ENCODE peak calls at places on chromosomes 12 and 14, in six cellular contexts. Q, K, N, Z, F and V are unnamed samples. For H3K27me3, the result is how much of the 10 kb centered on the place peaks cover.

GRCh38 chr12:121796855-121797751 is 3.6 kb upstream of the RHOF start:
- DNase-seq in K (peak), Z (no peak), F (peak), Q (no peak), N (peak), V (peak)

GRCh38 chr12:68367903-68368302 is 35.7 kb upstream of the MDM1 start:
- DNase-seq in F (no peak), Z (no peak), N (no peak), Q (no peak), K (no peak), V (no peak)

GRCh38 chr12:47850153-47851084 is 30.7 kb upstream of the HDAC7 start:
- DNase-seq in N (no peak), K (no peak), F (no peak), Q (no peak), Z (no peak), V (no peak)

GRCh38 chr14:20998674-20999366 is at the start of gene SLC39A2:
- DNase-seq in Q (no peak), N (no peak), F (peak), Z (no peak), K (no peak), V (peak)

GRCh38 chr14:100341301-100342031 is 18.3 kb downstream of the SLC25A47 start:
- DNase-seq in K (peak), N (peak), F (peak), Z (peak), Q (peak), V (peak)

GRCh38 chr12:69056743-69057515 is 124.0 kb upstream of the CPM start:
- DNase-seq in N (no peak), K (no peak), F (no peak), Q (no peak), Z (no peak), V (no peak)

GRCh38 chr12:3129301-3130052 is 52.3 kb downstream of the TSPAN9 start:
- DNase-seq in K (peak), Q (peak), F (no peak), Z (no peak), N (no peak), V (no peak)

GRCh38 chr14:75328575-75328974 is 49.9 kb downstream of the FOS start:
- DNase-seq in K (no peak), Q (no peak), Z (no peak), F (no peak), N (no peak), V (no peak)

GRCh38 chr12:114483996-114484395 is 78.1 kb upstream of the TBX5 start:
- DNase-seq in F (no peak), K (no peak), Z (no peak), Q (no peak), N (no peak), V (no peak)

GRCh38 chr12:114478891-114479290 is 72.9 kb upstream of the TBX5 start:
- DNase-seq in Q (no peak), K (no peak), N (no peak), F (no peak), Z (no peak), V (no peak)

GRCh38 chr12:114479831-114480230 is 73.9 kb upstream of the TBX5 start:
- DNase-seq in N (no peak), Z (no peak), F (no peak), K (no peak), Q (no peak), V (no peak)

GRCh38 chr12:114481200-114481535 is 75.2 kb upstream of the TBX5 start:
- DNase-seq in Z (no peak), K (no peak), Q (no peak), N (no peak), F (no peak), V (no peak)

GRCh38 chr12:114480309-114481199 is 74.6 kb upstream of the TBX5 start:
- DNase-seq in K (no peak), N (no peak), Z (no peak), F (no peak), Q (no peak), V (no peak)
- H3K27me3 ChIP-seq in K (under half), N (half or more), Z (under half), F (half or more), Q (under half), V (under half)

GRCh38 chr12:114447274-114447716 is 41.4 kb upstream of the TBX5 start:
- DNase-seq in Z (no peak), F (no peak), Q (no peak), N (no peak), K (no peak), V (no peak)
- H3K27me3 ChIP-seq in Z (under half), F (half or more), Q (under half), N (half or more), K (under half), V (under half)

GRCh38 chr12:1846421-1847405 is 26.3 kb downstream of the LRTM2 start:
- DNase-seq in Q (no peak), F (no peak), K (no peak), N (no peak), Z (no peak), V (no peak)

GRCh38 chr12:1845010-1845409 is 24.6 kb downstream of the LRTM2 start:
- DNase-seq in F (no peak), K (no peak), Q (no peak), N (no peak), Z (no peak), V (no peak)

GRCh38 chr12:1845427-1845826 is 25.1 kb downstream of the LRTM2 start:
- DNase-seq in F (no peak), Q (no peak), K (no peak), Z (no peak), N (no peak), V (no peak)

GRCh38 chr12:1847411-1847810 is 27.0 kb downstream of the LRTM2 start:
- DNase-seq in F (no peak), Q (no peak), Z (no peak), K (no peak), N (no peak), V (no peak)

DNA sequence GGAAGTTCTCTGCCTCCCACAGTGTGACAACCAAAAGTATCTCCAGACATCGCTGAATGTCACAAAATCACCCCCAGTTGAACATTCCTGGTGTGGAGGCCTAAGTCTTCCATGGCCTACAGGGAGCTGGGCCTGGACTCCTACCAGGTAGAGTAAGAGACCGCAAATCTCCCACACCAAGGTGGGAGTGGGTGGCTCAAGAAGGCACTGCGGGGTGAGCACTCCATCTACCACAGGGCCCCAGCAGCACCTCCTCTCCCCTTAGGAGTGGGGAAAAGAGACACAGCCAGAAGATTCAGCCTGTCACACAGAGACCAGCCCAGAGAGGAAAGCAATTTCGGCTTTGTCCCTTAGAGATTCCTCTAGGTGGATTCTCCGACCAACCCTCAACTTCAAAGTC is 25.5 kb downstream of the LRTM2 start:
- DNase-seq in N (no peak), K (no peak), Z (no peak), Q (no peak), F (no peak), V (no peak)
- H3K27me3 ChIP-seq in N (under half), K (under half), Z (under half), Q (under half), F (under half), V (under half)

GRCh38 chr12:103600967-103601728 is 14.1 kb downstream of the STAB2 start:
- DNase-seq in Z (no peak), F (no peak), Q (no peak), N (no peak), K (no peak), V (no peak)

GRCh38 chr12:103596981-103597380 is 9.9 kb downstream of the STAB2 start:
- DNase-seq in K (no peak), N (no peak), F (no peak), Z (no peak), Q (no peak), V (no peak)

DNA sequence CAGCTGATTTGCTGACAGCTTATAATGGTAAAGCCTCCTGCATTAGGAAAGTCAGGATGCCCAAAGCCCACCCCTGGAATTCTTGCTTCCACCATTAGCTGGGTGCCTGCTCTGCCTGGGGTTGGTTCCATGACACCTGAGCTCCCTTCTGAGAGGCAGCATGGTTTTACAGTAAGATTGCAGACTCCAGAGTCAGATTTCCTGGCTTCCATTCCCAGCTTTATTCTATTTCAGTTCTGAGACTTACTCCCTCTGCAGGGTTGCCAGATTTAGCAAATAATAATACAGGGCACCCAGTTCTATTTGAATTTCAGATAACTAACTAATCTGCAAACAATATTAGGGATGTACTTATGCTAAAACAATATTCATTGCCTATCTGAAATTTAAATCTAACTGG is 12.2 kb downstream of the STAB2 start:
- DNase-seq in Z (no peak), F (no peak), N (no peak), Q (no peak), K (no peak), V (no peak)
- H3K27me3 ChIP-seq in Z (under half), F (half or more), N (under half), Q (under half), K (under half), V (under half)

GRCh38 chr12:114420553-114420952 is 14.6 kb upstream of the TBX5 start:
- DNase-seq in K (no peak), Z (no peak), F (no peak), Q (no peak), N (no peak), V (no peak)
- H3K27me3 ChIP-seq in K (under half), Z (under half), F (half or more), Q (under half), N (under half), V (under half)

DNA sequence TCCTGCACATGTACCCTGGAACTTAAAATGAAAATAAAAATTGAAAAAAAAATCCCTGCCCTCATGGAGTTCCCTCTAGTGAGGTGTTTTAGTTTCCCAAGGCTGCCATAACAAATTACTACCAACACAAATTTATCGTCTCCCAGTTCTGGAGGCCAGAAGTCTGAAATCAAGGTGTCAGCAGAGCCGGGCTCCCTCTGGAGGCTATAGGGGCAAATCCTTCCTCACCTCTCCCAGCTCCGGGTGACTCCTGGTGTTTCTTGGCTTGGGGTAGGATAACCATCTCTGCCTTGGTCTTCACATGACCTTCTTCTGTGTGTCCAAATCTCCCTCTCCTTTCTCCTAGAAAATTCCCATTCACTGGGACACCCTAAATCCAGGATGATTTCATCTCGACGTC is 50.1 kb downstream of the PLXNC1 start:
- DNase-seq in F (no peak), Z (no peak), K (no peak), Q (no peak), N (no peak), V (no peak)
- H3K27me3 ChIP-seq in F (under half), Z (under half), K (under half), Q (under half), N (under half), V (under half)

DNA sequence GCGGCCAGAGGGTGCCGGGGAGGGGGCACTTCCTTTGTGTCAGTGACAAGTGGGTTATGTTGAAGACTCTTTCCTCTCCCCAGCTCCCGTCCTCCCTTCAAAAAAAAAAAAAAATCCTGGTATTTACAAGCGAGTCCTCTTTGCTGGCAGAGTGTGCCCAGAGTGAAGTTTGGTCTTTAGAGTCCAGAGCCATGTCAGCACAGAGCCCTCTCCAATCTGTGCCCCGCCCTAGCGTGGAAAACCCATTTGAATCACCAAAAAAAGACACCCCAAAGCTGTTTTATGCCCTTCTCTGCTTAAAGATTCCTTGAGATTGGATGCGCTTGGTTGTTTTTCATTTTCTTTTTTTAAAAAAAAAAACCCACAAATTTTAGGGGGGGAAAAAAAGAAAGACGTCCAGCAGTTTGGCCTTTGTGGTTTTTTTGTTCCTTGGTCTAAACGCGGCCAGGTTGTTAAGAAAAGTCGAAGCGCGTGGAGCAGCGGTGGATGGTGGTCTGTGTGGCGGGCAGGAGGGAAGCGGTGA is 3.3 kb downstream of the NKX2-1 start:
- DNase-seq in K (no peak), Q (no peak), F (no peak), N (no peak), Z (no peak), V (no peak)
- H3K27me3 ChIP-seq in K (under half), Q (half or more), F (half or more), N (half or more), Z (under half), V (under half)

GRCh38 chr12:132346496-132347470 is 17.4 kb upstream of the GALNT9 start:
- DNase-seq in F (no peak), Q (no peak), Z (no peak), N (no peak), K (no peak), V (no peak)

GRCh38 chr12:132345555-132346200 is 16.3 kb upstream of the GALNT9 start:
- DNase-seq in K (no peak), Z (no peak), F (no peak), N (no peak), Q (no peak), V (no peak)

GRCh38 chr12:132349501-132350131 is 20.2 kb upstream of the GALNT9 start:
- DNase-seq in K (no peak), Q (no peak), N (no peak), Z (no peak), F (no peak), V (no peak)

GRCh38 chr12:132348176-132348575 is 18.8 kb upstream of the GALNT9 start:
- DNase-seq in Z (no peak), F (no peak), N (no peak), Q (no peak), K (no peak), V (no peak)

DNA sequence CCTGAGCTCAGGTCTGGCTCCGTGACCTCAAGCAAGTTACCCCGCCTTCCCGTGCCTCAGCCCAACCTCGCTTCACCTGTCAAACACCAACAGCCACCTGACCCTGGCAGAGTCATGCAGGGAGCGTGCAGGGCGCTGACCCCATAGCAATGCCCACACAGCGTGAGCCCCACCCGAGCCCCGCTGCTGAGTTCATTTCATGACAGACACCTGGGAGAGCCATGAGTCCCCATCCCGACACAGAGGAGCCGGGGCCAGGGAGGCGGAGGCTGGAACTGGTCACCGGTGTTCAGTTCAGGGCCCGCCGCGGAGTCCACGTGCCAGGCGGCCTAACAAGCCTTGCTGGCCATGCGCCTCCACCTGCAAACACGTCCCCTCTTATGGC is 18.1 kb upstream of the GALNT9 start:
- DNase-seq in K (no peak), F (no peak), Z (no peak), N (no peak), Q (no peak), V (no peak)
- H3K27me3 ChIP-seq in K (under half), F (half or more), Z (under half), N (under half), Q (under half), V (under half)